ENCODE peak calls at places on chromosomes 12 and 14, in seven cellular contexts. P is cardiac muscle cell, W is Peyer's patch, D is K562, I is GM06990, A is IMR-90, R is AG10803. K is an unnamed sample.

GRCh38 chr12:120238839-120239445 is 26.6 kb downstream of the PXN start:
- DNase-seq in P (no peak), W (no peak), D (no peak), I (no peak), A (no peak), R (no peak), K (no peak)

GRCh38 chr14:89241265-89241664 is 175.8 kb downstream of the FOXN3 start:
- DNase-seq in P (no peak), W (no peak), D (no peak), I (no peak), A (no peak), R (no peak), K (no peak)

GRCh38 chr14:92680781-92681650 is 67.4 kb downstream of the LGMN start:
- DNase-seq in P (peak), W (peak), D (peak), I (peak), A (peak), R (peak), K (peak)

GRCh38 chr12:1013618-1014489 is 22.8 kb downstream of the ERC1 start:
- DNase-seq in P (peak), W (no peak), D (no peak), I (no peak), A (peak), R (peak), K (no peak)

GRCh38 chr14:103070971-103071542 is 13.0 kb upstream of the LBHD2 start:
- DNase-seq in P (no peak), W (peak), D (no peak), I (no peak), A (no peak), R (no peak), K (no peak)

GRCh38 chr14:83913466-83913865 is 1616.5 kb upstream of the FLRT2 start:
- DNase-seq in P (no peak), W (no peak), D (no peak), I (no peak), A (peak), R (no peak), K (no peak)

GRCh38 chr12:530308-530707 is 70.6 kb downstream of the B4GALNT3 start:
- DNase-seq in P (no peak), W (no peak), D (no peak), I (no peak), A (no peak), R (peak), K (no peak)

GRCh38 chr12:47360771-47361388 is 281.1 kb upstream of the AMIGO2 start:
- DNase-seq in P (peak), W (no peak), D (peak), I (peak), A (no peak), R (no peak), K (peak)

GRCh38 chr12:18261906-18262305 is 588 bp downstream of the PIK3C2G start:
- DNase-seq in P (no peak), W (no peak), D (no peak), I (no peak), A (no peak), R (no peak), K (no peak)

GRCh38 chr12:127810026-127810425 is 456.9 kb upstream of the TMEM132C start:
- DNase-seq in P (peak), W (no peak), D (no peak), I (no peak), A (no peak), R (peak), K (no peak)

GRCh38 chr12:52248541-52249035 is 15.5 kb downstream of the KRT7 start:
- DNase-seq in P (no peak), W (no peak), D (no peak), I (no peak), A (no peak), R (no peak), K (no peak)

GRCh38 chr12:79635676-79636075 is 55.1 kb downstream of the PAWR start:
- DNase-seq in P (peak), W (no peak), D (no peak), I (no peak), A (peak), R (peak), K (no peak)

GRCh38 chr12:95545731-95546490 is 5.4 kb downstream of the USP44 start:
- DNase-seq in P (no peak), W (no peak), D (no peak), I (no peak), A (no peak), R (no peak), K (no peak)

GRCh38 chr12:68785358-68785757 is 22.6 kb upstream of the MDM2 start:
- DNase-seq in P (peak), W (no peak), D (no peak), I (no peak), A (peak), R (no peak), K (no peak)

GRCh38 chr14:74917646-74918081 is 5.4 kb downstream of the RPS6KL1 start:
- DNase-seq in P (peak), W (no peak), D (no peak), I (no peak), A (no peak), R (peak), K (no peak)

GRCh38 chr12:123840765-123841425 is 78.8 kb downstream of the DNAH10 start:
- DNase-seq in P (peak), W (no peak), D (no peak), I (no peak), A (no peak), R (no peak), K (no peak)

GRCh38 chr12:120136093-120136770 is 19.7 kb upstream of the RAB35 start:
- DNase-seq in P (no peak), W (no peak), D (no peak), I (no peak), A (no peak), R (no peak), K (no peak)

GRCh38 chr14:54653764-54654469 is 87.0 kb downstream of the SAMD4A start:
- DNase-seq in P (peak), W (no peak), D (no peak), I (no peak), A (peak), R (peak), K (no peak)

GRCh38 chr14:44847910-44848309 is 113.8 kb downstream of the KLHL28 start:
- DNase-seq in P (peak), W (no peak), D (no peak), I (no peak), A (peak), R (peak), K (no peak)

DNA sequence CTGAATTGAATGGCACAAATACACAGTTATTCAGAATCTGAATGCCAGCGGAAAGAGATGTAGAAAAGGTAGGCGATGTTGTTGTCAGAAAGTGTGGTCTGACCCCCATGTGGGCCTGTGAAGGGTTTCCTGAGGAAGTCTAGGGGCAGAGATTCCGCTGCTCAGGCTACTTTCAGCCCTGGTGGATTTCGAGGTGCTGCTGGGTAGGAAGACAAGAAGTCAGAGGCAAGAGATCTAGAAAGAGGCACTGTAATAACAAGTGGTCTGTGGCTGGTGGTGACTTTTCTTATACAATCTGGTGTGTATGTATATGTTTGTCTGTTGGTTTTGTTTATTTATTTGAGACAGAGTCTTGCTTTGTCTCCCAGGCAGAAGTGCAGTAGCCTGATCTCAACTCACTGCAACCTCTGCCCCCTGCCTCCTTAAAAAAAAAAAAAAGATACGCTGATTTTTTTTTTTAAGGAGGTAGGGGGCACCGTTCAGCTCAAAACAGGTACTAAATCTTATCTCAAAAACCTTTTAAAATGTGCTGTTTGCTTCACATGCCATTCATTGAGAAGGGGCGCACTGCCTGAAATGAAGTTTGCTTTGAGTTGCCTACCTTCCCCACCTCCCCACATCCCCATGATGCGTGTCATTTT is 27.1 kb upstream of the MANSC4 start:
- DNase-seq in P (no peak), W (no peak), D (no peak), I (no peak), A (no peak), R (no peak), K (no peak)
- TF ChIP-seq CTCF in P (no peak), W (no peak), D (peak), I (peak), A (no peak), R (no peak), K (no peak)

GRCh38 chr14:85531141-85531593 is 1.2 kb downstream of the FLRT2 start:
- DNase-seq in P (peak), W (peak), D (no peak), I (no peak), A (peak), R (peak), K (no peak)
- H3K4me3 ChIP-seq in P (peak), W (peak), D (no peak), I (no peak), A (peak), R (peak), K (no peak)

DNA sequence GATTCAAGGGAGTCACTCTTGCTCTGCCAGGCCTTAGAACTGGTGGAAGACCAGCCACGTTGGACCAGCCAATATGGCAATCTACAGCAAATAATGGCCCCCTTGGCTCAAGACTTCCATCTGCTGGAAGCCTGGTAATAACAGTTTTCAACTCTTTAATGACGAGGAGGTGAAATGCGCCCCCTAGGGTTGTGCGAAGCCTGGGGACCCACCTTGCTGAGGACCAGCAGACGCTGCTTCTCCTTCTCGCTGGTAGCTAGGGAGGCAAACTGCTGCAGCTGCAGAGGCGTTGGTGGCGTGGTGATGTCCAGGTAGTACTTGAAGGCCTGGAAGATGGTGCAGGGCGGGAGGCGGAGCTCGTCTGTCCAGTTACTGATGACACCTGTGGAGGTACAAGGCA is 41.5 kb upstream of the FBXO21 start:
- DNase-seq in P (no peak), W (no peak), D (no peak), I (no peak), A (no peak), R (no peak), K (peak)
- TF ChIP-seq CTCF in P (no peak), W (no peak), D (peak), I (peak), A (no peak), R (no peak), K (peak)

GRCh38 chr12:104809251-104809650 is 148.8 kb downstream of the SLC41A2 start:
- DNase-seq in P (no peak), W (no peak), D (no peak), I (no peak), A (no peak), R (no peak), K (no peak)
- H3K4me3 ChIP-seq in P (no peak), W (no peak), D (no peak), I (no peak), A (no peak), R (no peak), K (no peak)

GRCh38 chr12:104958009-104958945 is at the start of gene SLC41A2:
- DNase-seq in P (peak), W (peak), D (peak), I (peak), A (peak), R (peak), K (peak)
- TF ChIP-seq CTCF in P (no peak), W (no peak), D (peak), I (peak), A (peak), R (no peak), K (peak)

DNA sequence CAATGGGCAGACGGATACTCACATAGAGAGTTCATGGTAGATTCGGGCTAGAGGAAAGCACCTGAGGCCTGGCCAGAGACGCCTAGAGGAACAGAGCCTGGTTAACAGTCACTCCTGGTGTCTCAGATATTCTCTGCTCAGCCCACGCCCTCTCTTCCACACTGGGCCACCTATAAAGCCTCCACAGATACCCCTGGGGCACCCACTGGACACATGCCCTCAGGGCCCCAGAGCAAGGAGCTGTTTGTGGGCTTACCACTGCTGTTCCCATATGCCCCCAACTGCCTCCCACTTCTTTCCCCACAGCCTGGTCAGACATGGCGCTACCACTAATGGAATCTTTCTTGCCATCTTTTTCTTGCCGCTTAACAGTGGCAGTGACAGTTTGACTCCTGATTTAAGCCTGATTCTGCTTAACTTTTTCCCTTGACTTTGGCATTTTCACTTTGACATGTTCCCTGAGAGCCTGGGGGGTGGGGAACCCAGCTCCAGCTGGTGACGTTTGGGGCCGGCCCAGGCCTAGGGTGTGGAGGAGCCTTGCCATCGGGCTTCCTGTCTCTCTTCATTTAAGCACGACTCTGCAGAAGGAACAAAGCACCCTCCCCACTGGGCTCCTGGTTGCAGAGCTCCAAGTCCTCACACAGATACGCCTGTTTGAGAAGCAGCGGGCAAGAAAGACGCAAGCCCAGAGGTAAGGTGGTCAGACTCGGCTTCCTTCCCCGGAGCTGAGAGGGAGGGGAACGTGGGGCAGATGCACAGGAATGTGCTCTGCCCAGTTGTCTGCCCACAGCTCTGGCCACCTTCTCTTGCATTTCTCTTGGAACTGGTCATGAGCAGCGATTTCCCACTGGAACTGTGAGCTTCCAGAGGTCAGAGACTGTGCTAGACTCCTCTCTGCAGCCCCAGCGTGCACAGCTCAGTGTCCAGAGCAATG is at the start of gene CD4:
- DNase-seq in P (no peak), W (no peak), D (no peak), I (no peak), A (no peak), R (no peak), K (no peak)
- H3K4me3 ChIP-seq in P (no peak), W (peak), D (no peak), I (no peak), A (peak), R (no peak), K (no peak)

DNA sequence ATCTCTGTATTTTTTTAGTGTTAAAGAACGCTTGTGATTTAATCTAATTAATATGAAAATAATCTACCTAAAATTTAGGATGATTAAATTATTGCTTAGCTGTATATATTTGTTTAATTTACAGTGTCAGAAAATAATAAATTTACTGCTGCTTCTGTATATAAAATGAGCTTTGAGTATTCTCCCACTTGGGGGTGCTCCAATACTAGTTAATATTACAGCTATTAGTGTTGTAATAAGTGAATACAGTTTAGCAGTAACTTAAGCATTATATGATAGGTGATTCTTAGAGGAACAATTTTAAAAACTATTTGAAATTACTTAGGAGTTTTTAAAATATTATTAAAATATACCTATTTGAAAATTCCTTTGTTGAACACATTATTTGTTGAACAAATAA is 62.2 kb downstream of the PAPOLA start:
- DNase-seq in P (peak), W (no peak), D (no peak), I (no peak), A (no peak), R (no peak), K (no peak)
- TF ChIP-seq CTCF in P (peak), W (no peak), D (no peak), I (no peak), A (peak), R (peak), K (no peak)